ENCODE peak calls at places on chromosomes 1 and 21, in eight cellular contexts. Z is testis, U is B cell, M is left ventricle myocardium inferior, L is GM23338, E is SK-N-SH, S is tibial nerve, V is endothelial cell. R is an unnamed sample.

GRCh38 chr1:65412984-65413375 is 7.5 kb upstream of the LEPR start:
- DNase-seq in S (no peak), M (no peak), V (no peak), Z (no peak), U (no peak), L (no peak), E (no peak), R (no peak)

GRCh38 chr1:244876228-244876910 is 12.0 kb upstream of the HNRNPU start:
- DNase-seq in L (no peak), M (no peak), U (no peak), E (no peak), S (no peak), Z (no peak), V (no peak), R (no peak)

GRCh38 chr1:37186246-37186756 is 152.0 kb upstream of the GRIK3 start:
- DNase-seq in V (no peak), Z (no peak), E (peak), U (no peak), S (no peak), M (no peak), L (no peak), R (no peak)

GRCh38 chr1:40840526-40841323 is 21.4 kb downstream of the CITED4 start:
- DNase-seq in Z (no peak), L (no peak), S (no peak), M (no peak), E (no peak), U (no peak), V (no peak), R (no peak)

GRCh38 chr1:8025061-8025670 is 943 bp downstream of the ERRFI1 start:
- DNase-seq in V (no peak), Z (no peak), U (no peak), S (no peak), E (no peak), M (no peak), L (no peak), R (no peak)

GRCh38 chr1:237799762-237800474 is 90.8 kb downstream of the ZP4 start:
- DNase-seq in U (no peak), E (peak), V (peak), M (peak), S (no peak), Z (peak), L (peak), R (no peak)

GRCh38 chr1:241271427-241271826 is 85.6 kb downstream of the RGS7 start:
- DNase-seq in V (no peak), L (no peak), M (no peak), Z (no peak), E (no peak), S (no peak), U (no peak), R (no peak)

GRCh38 chr1:20848162-20848561 is 61.1 kb upstream of the HP1BP3 start:
- DNase-seq in S (no peak), E (no peak), Z (no peak), M (no peak), U (no peak), V (no peak), L (no peak), R (no peak)

GRCh38 chr1:37890378-37891014 is 31.1 kb upstream of the MTF1 start:
- DNase-seq in V (no peak), U (no peak), M (no peak), E (peak), S (peak), Z (no peak), L (peak), R (no peak)

GRCh38 chr1:34131396-34132160 is 33.5 kb downstream of the CSMD2 start:
- DNase-seq in V (no peak), L (no peak), S (no peak), M (no peak), U (no peak), Z (no peak), E (no peak), R (no peak)

GRCh38 chr1:100775483-100775882 is 55.9 kb downstream of the VCAM1 start:
- DNase-seq in L (no peak), E (no peak), V (no peak), S (no peak), U (no peak), Z (no peak), M (no peak), R (no peak)

GRCh38 chr1:6614019-6614952 is 755 bp downstream of the PHF13 start:
- DNase-seq in S (no peak), V (peak), Z (peak), M (peak), U (peak), L (peak), E (peak), R (peak)

GRCh38 chr1:77882411-77882810 is 6.0 kb upstream of the NEXN start:
- DNase-seq in M (no peak), U (no peak), S (no peak), E (no peak), L (no peak), Z (no peak), V (no peak), R (no peak)

GRCh38 chr1:186978596-186979556 is 150.1 kb downstream of the PLA2G4A start:
- DNase-seq in S (no peak), V (no peak), U (no peak), E (peak), M (no peak), Z (no peak), L (no peak), R (no peak)

GRCh38 chr1:115068780-115069179 is 20.5 kb downstream of the TSPAN2 start:
- DNase-seq in U (no peak), L (no peak), E (no peak), S (no peak), M (no peak), Z (no peak), V (no peak), R (no peak)

GRCh38 chr1:117284408-117285215 is 73.9 kb upstream of the VTCN1 start:
- DNase-seq in Z (no peak), S (no peak), V (peak), M (no peak), U (no peak), E (peak), L (peak), R (no peak)

GRCh38 chr1:230753586-230754251 is 6.5 kb downstream of the CAPN9 start:
- DNase-seq in L (peak), V (peak), Z (peak), E (peak), M (peak), S (no peak), U (no peak), R (no peak)

DNA sequence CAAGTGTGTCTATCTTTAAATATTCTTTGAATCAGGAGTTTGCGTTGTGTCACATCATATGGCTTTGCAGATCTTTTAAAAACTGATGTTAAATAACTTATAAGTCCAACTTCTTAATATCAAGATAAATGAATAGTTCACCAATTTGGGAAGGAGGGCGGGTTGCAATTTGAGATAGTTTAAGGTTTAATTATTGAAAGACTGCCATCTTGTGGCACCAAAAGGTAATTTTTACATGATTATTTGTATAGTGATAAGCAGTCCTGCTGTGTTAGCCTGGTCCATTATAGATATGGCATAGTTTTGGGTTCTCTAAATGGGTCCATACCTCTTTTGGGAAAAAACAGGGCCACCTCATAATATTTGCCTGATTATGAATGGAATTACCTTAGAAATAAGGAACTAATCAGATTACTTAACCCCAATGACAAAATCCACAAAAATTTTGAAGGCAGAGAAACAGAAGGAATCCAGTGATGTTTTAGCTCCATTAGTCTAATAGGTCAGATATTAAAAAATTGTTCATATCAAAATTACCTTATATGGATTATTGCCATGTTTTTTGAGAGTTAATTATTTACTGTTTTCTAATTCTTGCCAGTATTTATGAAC is 64.3 kb downstream of the PRKAA2 start:
- DNase-seq in U (no peak), V (peak), Z (no peak), L (peak), S (peak), M (no peak), E (peak), R (no peak)
- TF ChIP-seq CTCF in U (peak), V (peak), Z (peak), L (peak), S (peak), M (peak), E (peak), R (no peak)

GRCh38 chr1:154405762-154406571 is 824 bp downstream of the IL6R start:
- DNase-seq in V (peak), U (peak), S (peak), E (peak), Z (peak), L (peak), M (peak), R (peak)
- TF ChIP-seq CTCF in V (no peak), U (no peak), S (no peak), E (peak), Z (peak), L (peak), M (peak), R (peak)

GRCh38 chr1:191453487-191453886 is 704.8 kb upstream of the RGS18 start:
- DNase-seq in M (no peak), L (no peak), E (no peak), Z (no peak), V (no peak), S (no peak), U (no peak), R (no peak)
- TF ChIP-seq CTCF in M (no peak), L (peak), E (no peak), Z (no peak), V (no peak), S (no peak), U (no peak), R (no peak)

DNA sequence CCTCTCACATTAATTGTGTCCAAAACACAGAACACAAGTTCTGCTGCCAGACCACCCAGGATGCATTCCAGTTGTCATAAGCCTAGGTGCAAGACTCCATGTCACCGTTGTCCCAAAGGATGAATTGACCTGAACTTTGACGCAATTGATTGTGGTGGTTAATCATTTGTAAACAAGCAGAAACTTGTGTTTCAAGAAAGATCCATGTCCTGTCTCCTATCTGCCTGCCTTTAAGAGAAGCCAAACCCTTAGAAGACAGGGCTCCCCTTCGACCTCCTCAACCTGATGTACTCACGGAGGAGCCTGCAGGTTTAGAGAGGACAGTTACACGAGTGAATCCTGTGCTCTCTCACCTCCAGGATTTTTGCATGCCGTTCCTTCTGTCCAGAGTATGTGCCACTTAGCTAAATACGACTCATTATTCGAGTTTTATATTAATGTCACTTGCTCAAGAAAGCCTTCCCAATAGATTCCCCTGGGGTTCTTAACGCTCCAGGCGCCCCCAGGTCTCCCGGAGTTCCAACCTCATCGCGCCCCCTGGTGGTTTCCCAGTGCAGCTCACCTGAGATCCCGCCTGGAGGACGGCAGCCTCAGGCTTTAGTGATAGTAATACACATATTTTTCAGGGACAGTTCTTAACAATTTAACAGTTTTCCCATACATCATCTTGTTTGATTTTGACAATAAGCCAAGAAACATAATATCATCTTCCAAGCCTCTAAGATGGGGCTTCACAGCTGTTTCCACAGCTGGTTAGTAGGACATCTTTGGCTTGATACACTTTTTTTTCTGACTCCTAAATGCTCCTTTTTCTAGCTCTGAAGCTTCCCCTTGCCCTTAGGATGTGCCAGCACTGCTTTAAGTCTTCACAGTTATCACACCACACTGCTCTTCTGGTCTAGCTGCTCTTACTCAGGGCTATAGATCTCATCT is 2.4 kb upstream of the C8B start:
- DNase-seq in S (no peak), L (peak), E (peak), M (no peak), Z (peak), U (no peak), V (peak), R (no peak)
- TF ChIP-seq CTCF in S (no peak), L (peak), E (peak), M (peak), Z (peak), U (no peak), V (peak), R (no peak)

GRCh38 chr1:24903011-24903461 is 27.0 kb downstream of the RUNX3 start:
- DNase-seq in L (no peak), U (no peak), Z (no peak), V (no peak), S (no peak), M (no peak), E (no peak), R (no peak)
- TF ChIP-seq CTCF in L (no peak), U (no peak), Z (no peak), V (no peak), S (no peak), M (no peak), E (no peak), R (no peak)

DNA sequence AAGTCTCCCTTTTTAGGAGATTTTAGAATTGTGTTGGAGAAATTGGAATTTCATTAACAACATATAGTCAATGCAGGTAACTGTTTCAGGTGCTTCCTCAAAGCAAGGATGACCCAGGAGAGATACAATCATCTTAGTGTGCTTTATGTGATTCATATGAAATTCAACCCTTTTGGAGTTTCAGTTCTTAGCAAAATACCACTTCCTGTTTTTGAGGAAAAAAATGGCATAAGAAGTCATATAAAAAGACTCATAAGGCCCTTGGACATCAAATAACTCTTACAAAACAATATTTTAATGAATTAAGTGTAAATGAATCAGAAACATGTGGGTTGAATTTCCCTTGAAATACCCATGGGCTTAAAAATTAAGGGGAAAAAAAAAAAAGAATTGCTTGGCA is 926.6 kb downstream of the LTN1 start:
- DNase-seq in Z (no peak), S (no peak), L (no peak), E (no peak), V (no peak), M (no peak), U (no peak), R (no peak)
- TF ChIP-seq CTCF in Z (no peak), S (no peak), L (no peak), E (no peak), V (no peak), M (no peak), U (no peak), R (no peak)

DNA sequence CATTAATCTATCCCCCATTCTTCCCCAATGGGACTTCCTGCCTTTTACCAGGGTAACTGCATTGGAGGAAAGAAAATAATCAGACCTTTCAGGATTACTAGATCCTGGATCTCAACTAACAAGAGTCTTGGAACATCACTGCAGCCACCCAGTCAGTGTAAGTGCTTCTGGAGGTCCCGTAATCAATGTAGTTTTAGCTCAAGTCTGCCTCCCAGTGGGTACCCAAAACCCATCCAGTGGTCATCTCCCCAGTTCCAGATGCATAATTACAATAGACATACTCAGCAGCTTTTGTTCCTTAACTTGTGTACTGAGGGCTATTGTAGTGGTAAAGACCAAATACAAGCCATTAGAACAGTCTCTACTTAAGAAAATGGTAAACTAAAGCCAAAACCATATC is 319.1 kb downstream of the GPATCH2 start:
- DNase-seq in S (no peak), V (peak), M (no peak), U (no peak), E (peak), L (peak), Z (no peak), R (no peak)
- TF ChIP-seq CTCF in S (no peak), V (no peak), M (peak), U (no peak), E (peak), L (peak), Z (no peak), R (no peak)

DNA sequence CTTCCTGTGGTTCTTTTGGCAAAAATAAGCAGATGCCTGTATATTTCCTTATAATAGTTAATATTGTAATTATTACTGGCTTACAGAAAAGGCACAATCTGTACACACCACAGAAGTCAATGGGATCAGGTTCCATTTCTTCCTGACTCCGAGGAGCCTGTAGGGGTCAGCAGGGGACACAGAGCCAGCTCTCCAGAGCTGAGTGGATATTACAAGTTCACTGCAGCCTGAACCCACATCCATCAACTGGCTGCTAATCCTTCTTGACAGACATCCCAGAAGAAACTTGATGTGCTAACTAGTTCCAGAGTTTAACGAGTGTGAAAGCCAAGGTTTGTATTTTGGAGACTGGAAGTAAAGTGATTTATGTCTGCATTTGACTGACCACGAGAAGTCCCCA is 203.8 kb downstream of the LMX1A start:
- DNase-seq in E (peak), Z (no peak), L (peak), U (no peak), V (peak), S (no peak), M (no peak), R (no peak)
- TF ChIP-seq CTCF in E (no peak), Z (no peak), L (peak), U (no peak), V (no peak), S (no peak), M (peak), R (no peak)

GRCh38 chr1:31296486-31297272 is at the start of the genes SNRNP40 and ZCCHC17:
- DNase-seq in V (peak), E (peak), M (peak), S (peak), L (peak), U (peak), Z (peak), R (peak)
- TF ChIP-seq CTCF in V (no peak), E (no peak), M (peak), S (peak), L (peak), U (no peak), Z (no peak), R (no peak)

DNA sequence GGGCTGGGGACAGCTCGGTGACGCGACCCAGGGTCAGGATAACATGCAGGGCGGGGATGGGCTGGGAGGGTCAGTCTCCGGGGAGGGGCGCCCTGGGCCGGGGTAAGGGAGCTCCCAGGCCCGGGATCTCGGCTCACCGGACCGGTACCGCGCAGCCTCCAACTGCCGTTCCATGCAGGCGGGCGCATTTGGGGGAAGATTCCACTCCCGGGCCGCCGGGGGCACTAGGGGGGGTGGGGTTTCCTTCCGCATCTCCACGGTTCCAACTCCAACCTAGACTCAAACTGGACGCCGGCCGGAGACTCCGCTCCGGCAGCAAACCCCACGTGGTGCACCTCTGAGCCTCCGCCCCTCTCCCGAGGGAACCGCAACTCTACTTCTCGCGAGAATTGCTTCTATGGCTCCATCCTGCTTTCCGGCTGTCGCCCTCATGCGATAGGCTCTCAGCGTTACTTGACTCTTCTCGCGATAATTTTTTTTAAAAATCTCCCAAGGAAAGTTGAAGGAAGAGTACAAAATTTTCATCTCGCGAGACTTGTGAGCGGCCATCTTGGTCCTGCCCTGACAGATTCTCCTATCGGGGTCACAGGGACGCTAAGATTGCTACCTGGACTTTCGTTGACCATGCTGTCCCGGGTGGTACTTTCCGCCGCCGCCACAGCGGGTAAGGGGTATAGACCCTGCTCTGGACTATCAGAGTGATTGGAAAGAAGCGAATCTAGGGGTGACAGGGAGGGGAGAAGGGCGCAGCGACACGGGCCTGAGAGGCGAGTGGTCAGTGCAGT is at the start of the genes ATP5PB and WDR77:
- DNase-seq in L (peak), V (peak), U (peak), M (peak), E (peak), Z (peak), S (peak), R (peak)
- TF ChIP-seq CTCF in L (no peak), V (no peak), U (no peak), M (no peak), E (no peak), Z (no peak), S (no peak), R (no peak)

R was measured in ovary.